ENCODE peak calls at places on chromosomes 7 and 10, in five cellular contexts. One of them, this sample, is unnamed.

GRCh38 chr7:16989883-16990413 is 108.2 kb upstream of the AGR3 start:
- DNase-seq in body of pancreas: peak; percentile 68
- DNase-seq in heart right ventricle: peak; percentile 10
- DNase-seq in AG10803: peak; percentile 85
- DNase-seq in choroid plexus epithelial cell: peak; percentile 91
- DNase-seq in this sample: peak; percentile 55

GRCh38 chr7:2626498-2627117 is 5.2 kb upstream of the TTYH3 start:
- DNase-seq in body of pancreas: peak; percentile 9
- DNase-seq in heart right ventricle: no peak
- DNase-seq in AG10803: peak; percentile 80
- DNase-seq in choroid plexus epithelial cell: no peak
- DNase-seq in this sample: no peak

GRCh38 chr10:70967591-70968588 is 79.5 kb upstream of the PCBD1 start:
- DNase-seq in body of pancreas: no peak
- DNase-seq in heart right ventricle: no peak
- DNase-seq in AG10803: no peak
- DNase-seq in choroid plexus epithelial cell: peak; percentile 39
- DNase-seq in this sample: no peak

GRCh38 chr7:150388306-150388705 is 9.2 kb downstream of the ZNF775 start:
- DNase-seq in body of pancreas: no peak
- DNase-seq in heart right ventricle: no peak
- DNase-seq in AG10803: no peak
- DNase-seq in choroid plexus epithelial cell: no peak
- DNase-seq in this sample: no peak

GRCh38 chr7:106062006-106062405 is 50.1 kb downstream of the SYPL1 start:
- DNase-seq in body of pancreas: no peak
- DNase-seq in heart right ventricle: no peak
- DNase-seq in AG10803: no peak
- DNase-seq in choroid plexus epithelial cell: no peak
- DNase-seq in this sample: no peak

GRCh38 chr7:103989200-103989784 is at the start of gene RELN:
- DNase-seq in body of pancreas: no peak
- DNase-seq in heart right ventricle: no peak
- DNase-seq in AG10803: peak; percentile 13
- DNase-seq in choroid plexus epithelial cell: peak; percentile 27
- DNase-seq in this sample: no peak

GRCh38 chr10:106967482-106967881 is 197.0 kb downstream of the SORCS1 start:
- DNase-seq in body of pancreas: no peak
- DNase-seq in heart right ventricle: no peak
- DNase-seq in AG10803: no peak
- DNase-seq in choroid plexus epithelial cell: no peak
- DNase-seq in this sample: no peak

GRCh38 chr7:69906309-69906995 is 308.2 kb downstream of the AUTS2 start:
- DNase-seq in body of pancreas: no peak
- DNase-seq in heart right ventricle: no peak
- DNase-seq in AG10803: peak; percentile 46
- DNase-seq in choroid plexus epithelial cell: peak; percentile 24
- DNase-seq in this sample: no peak

GRCh38 chr10:116835658-116836057 is 13.6 kb upstream of the ENO4 start:
- DNase-seq in body of pancreas: no peak
- DNase-seq in heart right ventricle: no peak
- DNase-seq in AG10803: no peak
- DNase-seq in choroid plexus epithelial cell: no peak
- DNase-seq in this sample: no peak

GRCh38 chr7:30723776-30724175 is 28.2 kb upstream of the INMT start:
- DNase-seq in body of pancreas: no peak
- DNase-seq in heart right ventricle: no peak
- DNase-seq in AG10803: no peak
- DNase-seq in choroid plexus epithelial cell: no peak
- DNase-seq in this sample: no peak

GRCh38 chr10:70241081-70241480 is 7.9 kb upstream of the PPA1 start:
- DNase-seq in body of pancreas: no peak
- DNase-seq in heart right ventricle: no peak
- DNase-seq in AG10803: no peak
- DNase-seq in choroid plexus epithelial cell: no peak
- DNase-seq in this sample: no peak

GRCh38 chr7:130149575-130150139 is 55.5 kb downstream of the TMEM209 start:
- DNase-seq in body of pancreas: peak; percentile 89
- DNase-seq in heart right ventricle: no peak
- DNase-seq in AG10803: no peak
- DNase-seq in choroid plexus epithelial cell: no peak
- DNase-seq in this sample: peak; percentile 62

GRCh38 chr7:92158660-92159575 is 20.0 kb downstream of the LRRD1 start:
- DNase-seq in body of pancreas: no peak
- DNase-seq in heart right ventricle: no peak
- DNase-seq in AG10803: peak; percentile 93
- DNase-seq in choroid plexus epithelial cell: peak; percentile 68
- DNase-seq in this sample: no peak

GRCh38 chr7:121473645-121474300 is 77.7 kb upstream of the FAM3C start:
- DNase-seq in body of pancreas: no peak
- DNase-seq in heart right ventricle: no peak
- DNase-seq in AG10803: no peak
- DNase-seq in choroid plexus epithelial cell: no peak
- DNase-seq in this sample: no peak

GRCh38 chr7:118185163-118185860 is 1.3 kb downstream of the LSM8 start:
- DNase-seq in body of pancreas: no peak
- DNase-seq in heart right ventricle: no peak
- DNase-seq in AG10803: peak; percentile 80
- DNase-seq in choroid plexus epithelial cell: peak; percentile 30
- DNase-seq in this sample: no peak

GRCh38 chr7:140983802-140984201 is 30.9 kb downstream of the MRPS33 start:
- DNase-seq in body of pancreas: no peak
- DNase-seq in heart right ventricle: no peak
- DNase-seq in AG10803: no peak
- DNase-seq in choroid plexus epithelial cell: peak; percentile 24
- DNase-seq in this sample: peak; percentile 21

GRCh38 chr10:97013983-97014382 is 171.8 kb downstream of the SLIT1 start:
- DNase-seq in body of pancreas: no peak
- DNase-seq in heart right ventricle: no peak
- DNase-seq in AG10803: no peak
- DNase-seq in choroid plexus epithelial cell: no peak
- DNase-seq in this sample: no peak

GRCh38 chr7:29239638-29240037 is 45.1 kb downstream of the CHN2 start:
- DNase-seq in body of pancreas: peak; percentile 41
- DNase-seq in heart right ventricle: no peak
- DNase-seq in AG10803: no peak
- DNase-seq in choroid plexus epithelial cell: peak; percentile 4
- DNase-seq in this sample: peak; percentile 23

GRCh38 chr7:45983720-45984032 is 62.6 kb upstream of the IGFBP3 start:
- DNase-seq in body of pancreas: no peak
- DNase-seq in heart right ventricle: peak; percentile 23
- DNase-seq in AG10803: no peak
- DNase-seq in choroid plexus epithelial cell: no peak
- DNase-seq in this sample: no peak

GRCh38 chr7:48188776-48189520 is 17.7 kb downstream of the ABCA13 start:
- DNase-seq in body of pancreas: no peak
- DNase-seq in heart right ventricle: no peak
- DNase-seq in AG10803: peak; percentile 66
- DNase-seq in choroid plexus epithelial cell: peak; percentile 87
- DNase-seq in this sample: no peak

GRCh38 chr7:102082693-102083385 is 203.8 kb upstream of the SH2B2 start:
- DNase-seq in body of pancreas: no peak
- DNase-seq in heart right ventricle: no peak
- DNase-seq in AG10803: no peak
- DNase-seq in choroid plexus epithelial cell: peak; percentile 37
- DNase-seq in this sample: no peak

GRCh38 chr7:1320616-1321289 is 88.1 kb downstream of the UNCX start:
- DNase-seq in body of pancreas: no peak
- DNase-seq in heart right ventricle: no peak
- DNase-seq in AG10803: no peak
- DNase-seq in choroid plexus epithelial cell: no peak
- DNase-seq in this sample: no peak

GRCh38 chr7:113608786-113609185 is 310.0 kb downstream of the PPP1R3A start:
- DNase-seq in body of pancreas: no peak
- DNase-seq in heart right ventricle: no peak
- DNase-seq in AG10803: no peak
- DNase-seq in choroid plexus epithelial cell: peak; percentile 11
- DNase-seq in this sample: no peak

GRCh38 chr7:81045491-81045890 is 126.6 kb upstream of the SEMA3C start:
- DNase-seq in body of pancreas: no peak
- DNase-seq in heart right ventricle: no peak
- DNase-seq in AG10803: no peak
- DNase-seq in choroid plexus epithelial cell: no peak
- DNase-seq in this sample: no peak

GRCh38 chr7:139640678-139641077 is 117.2 kb downstream of the CLEC2L start:
- DNase-seq in body of pancreas: no peak
- DNase-seq in heart right ventricle: no peak
- DNase-seq in AG10803: no peak
- DNase-seq in choroid plexus epithelial cell: no peak
- DNase-seq in this sample: no peak

GRCh38 chr10:63217120-63217605 is 84.0 kb downstream of the NRBF2 start:
- DNase-seq in body of pancreas: no peak
- DNase-seq in heart right ventricle: no peak
- DNase-seq in AG10803: peak; percentile 67
- DNase-seq in choroid plexus epithelial cell: peak; percentile 75
- DNase-seq in this sample: no peak

GRCh38 chr7:85287126-85287825 is 100.4 kb upstream of the SEMA3D start:
- DNase-seq in body of pancreas: no peak
- DNase-seq in heart right ventricle: no peak
- DNase-seq in AG10803: peak; percentile 55
- DNase-seq in choroid plexus epithelial cell: peak; percentile 31
- DNase-seq in this sample: no peak

GRCh38 chr7:2306688-2307087 is 7.6 kb downstream of the SNX8 start:
- DNase-seq in body of pancreas: no peak
- DNase-seq in heart right ventricle: no peak
- DNase-seq in AG10803: no peak
- DNase-seq in choroid plexus epithelial cell: peak; percentile 42
- DNase-seq in this sample: no peak

GRCh38 chr7:155000795-155001194 is 2.1 kb downstream of the PAXIP1 start:
- DNase-seq in body of pancreas: peak; percentile 59
- DNase-seq in heart right ventricle: no peak
- DNase-seq in AG10803: no peak
- DNase-seq in choroid plexus epithelial cell: no peak
- DNase-seq in this sample: peak; percentile 33

GRCh38 chr7:22696672-22697071 is 30.3 kb upstream of the IL6 start:
- DNase-seq in body of pancreas: no peak
- DNase-seq in heart right ventricle: no peak
- DNase-seq in AG10803: no peak
- DNase-seq in choroid plexus epithelial cell: peak; percentile 60
- DNase-seq in this sample: no peak

GRCh38 chr7:100503350-100503735 is 19.6 kb downstream of the NYAP1 start:
- DNase-seq in body of pancreas: no peak
- DNase-seq in heart right ventricle: no peak
- DNase-seq in AG10803: peak; percentile 41
- DNase-seq in choroid plexus epithelial cell: peak; percentile 77
- DNase-seq in this sample: no peak

GRCh38 chr10:129761981-129762956 is 201.8 kb downstream of the EBF3 start:
- DNase-seq in body of pancreas: no peak
- DNase-seq in heart right ventricle: no peak
- DNase-seq in AG10803: no peak
- DNase-seq in choroid plexus epithelial cell: no peak
- DNase-seq in this sample: no peak

GRCh38 chr7:127717502-127718125 is 65.6 kb downstream of the SND1 start:
- DNase-seq in body of pancreas: no peak
- DNase-seq in heart right ventricle: no peak
- DNase-seq in AG10803: no peak
- DNase-seq in choroid plexus epithelial cell: no peak
- DNase-seq in this sample: no peak

GRCh38 chr7:13017881-13018280 is 330.4 kb downstream of the ARL4A start:
- DNase-seq in body of pancreas: no peak
- DNase-seq in heart right ventricle: no peak
- DNase-seq in AG10803: no peak
- DNase-seq in choroid plexus epithelial cell: peak; percentile 60
- DNase-seq in this sample: no peak
- H3K4me3 ChIP-seq in body of pancreas: no peak overlapping the region
- H3K4me3 ChIP-seq in heart right ventricle: no peak overlapping the region
- H3K4me3 ChIP-seq in AG10803: no peak overlapping the region
- H3K4me3 ChIP-seq in choroid plexus epithelial cell: peak overlapping the region; percentile 19
- H3K4me3 ChIP-seq in this sample: no peak overlapping the region

DNA sequence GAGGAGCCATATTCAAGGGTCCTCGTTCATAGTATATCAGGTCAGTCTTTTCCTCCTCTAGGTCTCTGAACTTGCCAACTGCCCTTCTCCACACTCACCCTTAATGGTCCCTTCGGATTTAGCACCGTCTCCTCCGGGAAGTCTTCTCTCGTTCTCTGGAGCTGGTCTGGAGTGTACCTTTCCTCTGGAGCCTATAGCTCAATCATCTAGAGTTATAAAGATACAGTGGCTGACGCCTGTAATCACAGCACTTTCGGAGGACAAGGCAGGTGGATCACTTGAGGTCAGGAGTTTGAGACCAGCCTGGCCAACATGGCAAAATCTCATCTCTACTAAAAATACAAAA is 4.4 kb upstream of the SCD start:
- DNase-seq in body of pancreas: no peak
- DNase-seq in heart right ventricle: no peak
- DNase-seq in AG10803: no peak
- DNase-seq in choroid plexus epithelial cell: no peak
- DNase-seq in this sample: no peak
- TF ChIP-seq CTCF in body of pancreas: no peak
- TF ChIP-seq CTCF in heart right ventricle: no peak
- TF ChIP-seq CTCF in AG10803: no peak
- TF ChIP-seq CTCF in choroid plexus epithelial cell: no peak
- TF ChIP-seq CTCF in this sample: no peak

DNA sequence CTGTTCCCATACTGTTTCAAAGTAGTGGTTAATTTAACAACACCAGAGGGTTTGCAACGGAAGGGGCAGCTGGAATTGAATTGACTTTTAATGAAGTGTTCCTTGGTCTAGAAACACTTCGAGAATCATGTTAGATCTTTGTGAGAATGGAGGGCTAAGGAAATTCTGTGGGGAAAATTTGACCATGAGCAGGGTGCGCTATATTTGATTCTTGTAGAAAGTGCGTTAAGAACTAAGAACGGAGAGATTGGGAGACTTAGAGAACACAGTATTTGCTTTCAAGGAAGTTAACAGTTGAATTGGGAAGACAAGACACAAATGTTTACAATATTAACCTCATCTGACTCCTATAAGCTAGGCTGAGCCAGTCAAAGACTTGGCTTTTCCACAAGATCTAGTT is 1.2 kb downstream of the ZNF212 start:
- DNase-seq in body of pancreas: no peak
- DNase-seq in heart right ventricle: no peak
- DNase-seq in AG10803: no peak
- DNase-seq in choroid plexus epithelial cell: no peak
- DNase-seq in this sample: no peak
- H3K4me3 ChIP-seq in body of pancreas: no peak overlapping the region
- H3K4me3 ChIP-seq in heart right ventricle: peak overlapping the region; percentile 89
- H3K4me3 ChIP-seq in AG10803: peak overlapping the region; percentile 94
- H3K4me3 ChIP-seq in choroid plexus epithelial cell: peak overlapping the region; percentile 94
- H3K4me3 ChIP-seq in this sample: no peak overlapping the region

GRCh38 chr7:24722386-24723177 is 34.7 kb downstream of the GSDME start:
- DNase-seq in body of pancreas: no peak
- DNase-seq in heart right ventricle: no peak
- DNase-seq in AG10803: peak; percentile 46
- DNase-seq in choroid plexus epithelial cell: peak; percentile 76
- DNase-seq in this sample: no peak
- TF ChIP-seq CTCF in body of pancreas: no peak
- TF ChIP-seq CTCF in heart right ventricle: no peak
- TF ChIP-seq CTCF in AG10803: peak; percentile 50
- TF ChIP-seq CTCF in choroid plexus epithelial cell: peak; percentile 66
- TF ChIP-seq CTCF in this sample: no peak